ENCODE peak calls at places on chromosomes 4 and X, in seven cellular contexts. X, O, K, L, P, M and J are unnamed samples. For H3K4me1, the result is how much of the 10 kb centered on the place peaks cover.

GRCh38 chrX:23773601-23774175 is 9.3 kb upstream of the SAT1 start:
- DNase-seq in X (no peak), O (no peak), L (no peak), K (no peak), P (no peak), M (no peak), J (no peak)

GRCh38 chr4:35125995-35126712 is 1118.2 kb downstream of the ARAP2 start:
- DNase-seq in P (no peak), M (no peak), L (no peak), K (no peak), X (no peak), O (no peak), J (no peak)

GRCh38 chr4:113292371-113293042 is 243.1 kb downstream of the ANK2 start:
- DNase-seq in O (peak), K (peak), M (peak), L (peak), P (no peak), X (peak), J (no peak)

GRCh38 chr4:124070688-124071484 is 641.6 kb downstream of the ANKRD50 start:
- DNase-seq in K (no peak), P (no peak), L (no peak), X (no peak), M (no peak), O (no peak), J (no peak)

GRCh38 chr4:77681792-77682191 is 76.2 kb downstream of the CXCL13 start:
- DNase-seq in O (no peak), M (no peak), X (no peak), P (no peak), K (no peak), L (no peak), J (no peak)

GRCh38 chr4:86967061-86967460 is 32.2 kb downstream of the AFF1 start:
- DNase-seq in M (no peak), P (no peak), K (no peak), L (no peak), X (no peak), O (no peak), J (no peak)

GRCh38 chr4:124936427-124936826 is 223.9 kb upstream of the ANKRD50 start:
- DNase-seq in K (peak), P (peak), X (no peak), M (peak), L (peak), O (no peak), J (no peak)

GRCh38 chrX:74179499-74179898 is 124.5 kb upstream of the ZCCHC13 start:
- DNase-seq in M (no peak), P (no peak), L (no peak), O (no peak), K (no peak), X (no peak), J (no peak)

GRCh38 chr4:27381806-27382205 is 521.2 kb downstream of the STIM2 start:
- DNase-seq in O (no peak), L (no peak), X (no peak), K (no peak), P (no peak), M (no peak), J (no peak)

GRCh38 chr4:105088110-105088879 is 58.4 kb upstream of the TET2 start:
- DNase-seq in P (no peak), M (no peak), O (peak), X (peak), L (no peak), K (no peak), J (no peak)

GRCh38 chr4:7802093-7802726 is 137.5 kb downstream of the AFAP1 start:
- DNase-seq in O (peak), K (peak), X (peak), P (peak), M (peak), L (peak), J (no peak)

GRCh38 chrX:145405012-145405411 is 157.7 kb downstream of the SPANXN1 start:
- DNase-seq in X (peak), O (no peak), P (no peak), L (no peak), M (no peak), K (no peak), J (no peak)

GRCh38 chrX:15815779-15816452 is 25.6 kb downstream of the ZRSR2 start:
- DNase-seq in M (no peak), L (no peak), P (no peak), K (no peak), X (peak), O (peak), J (no peak)

DNA sequence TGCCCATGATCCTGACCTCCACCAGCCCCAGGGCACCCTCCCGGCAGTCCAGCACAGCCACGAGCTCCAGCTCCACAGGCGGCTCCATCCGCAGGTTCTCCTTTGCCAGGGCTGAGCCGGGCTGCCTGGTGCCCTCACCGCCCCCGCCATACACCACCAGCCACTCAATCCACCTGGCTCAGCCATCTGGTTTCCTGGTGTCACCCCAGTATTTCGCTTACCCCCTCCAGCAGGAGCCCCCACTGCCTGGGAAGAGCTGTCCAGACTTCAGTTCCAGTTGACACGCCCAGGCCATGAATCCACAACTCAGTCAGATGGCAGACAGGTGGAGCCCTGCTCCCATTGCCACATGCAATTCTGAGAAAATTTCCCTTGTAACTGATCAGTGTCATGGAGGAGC is 3.9 kb downstream of the SHISA3 start:
- DNase-seq in O (no peak), M (no peak), K (no peak), X (peak), P (no peak), L (no peak), J (no peak)
- TF ChIP-seq CTCF in O (peak), M (no peak), K (no peak), X (peak), P (no peak), L (no peak), J (peak)

DNA sequence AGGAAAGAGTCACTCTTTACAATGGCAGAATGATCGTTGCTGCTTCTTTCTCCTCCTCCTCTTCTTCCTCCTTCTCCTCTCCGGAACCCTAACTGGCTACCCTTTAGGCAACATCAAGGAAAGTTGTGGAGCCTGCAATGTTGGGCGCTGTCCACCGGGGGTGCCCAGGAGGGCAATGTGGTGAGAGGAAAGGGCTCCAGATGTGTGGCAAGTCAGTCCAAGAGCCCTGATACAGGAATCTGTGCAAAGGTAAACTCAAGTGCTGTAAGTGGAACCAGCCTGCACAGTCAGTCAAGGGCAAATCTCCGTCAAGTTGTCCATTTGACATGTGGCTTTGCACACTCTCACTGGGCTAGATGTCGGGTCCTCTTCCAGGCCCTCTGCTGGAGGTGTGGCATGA is 2.8 kb downstream of the RTL5 start:
- DNase-seq in L (no peak), X (peak), K (no peak), P (no peak), M (no peak), O (peak), J (no peak)
- H3K4me1 ChIP-seq in L (under half), X (under half), K (under half), P (under half), M (half or more), O (under half), J (under half)

GRCh38 chrX:30618160-30618765 is 35.0 kb upstream of the GK start:
- DNase-seq in L (no peak), P (no peak), K (no peak), M (no peak), O (peak), X (no peak), J (no peak)
- TF ChIP-seq CTCF in L (no peak), P (no peak), K (no peak), M (peak), O (peak), X (no peak), J (no peak)

DNA sequence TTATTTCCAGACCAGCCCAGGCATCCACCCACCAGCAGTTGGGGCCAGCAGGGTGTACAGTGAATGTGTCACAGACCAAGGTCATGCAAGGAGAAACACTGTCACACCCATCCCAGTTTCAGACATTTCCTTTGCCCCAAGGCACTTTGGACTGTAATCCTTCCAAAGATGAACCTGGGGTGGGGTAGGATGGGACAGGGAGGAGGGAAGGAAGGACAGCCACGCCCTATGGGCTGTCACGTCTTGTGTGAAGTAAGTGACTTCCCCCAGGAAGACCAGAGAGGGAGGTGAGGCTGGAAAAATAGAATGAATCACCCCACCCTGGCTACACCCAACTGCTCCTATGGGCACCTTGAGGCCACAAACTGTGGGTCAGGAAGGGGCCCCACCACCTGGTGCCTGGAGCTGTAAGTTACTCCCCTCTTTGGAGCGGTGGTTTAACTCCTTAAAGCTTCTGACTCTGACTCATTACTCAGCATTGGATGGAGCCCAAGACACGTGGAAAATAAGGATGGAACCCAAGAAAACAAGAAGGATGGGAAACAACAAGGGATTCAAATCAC is 349.9 kb upstream of the KLF3 start:
- DNase-seq in K (no peak), O (no peak), P (no peak), L (no peak), M (no peak), X (no peak), J (peak)
- H3K4me1 ChIP-seq in K (under half), O (under half), P (under half), L (under half), M (under half), X (under half), J (under half)

GRCh38 chr4:73922766-73923630 is 53.8 kb downstream of the CXCL1 start:
- DNase-seq in L (no peak), X (no peak), O (no peak), P (no peak), K (no peak), M (no peak), J (no peak)
- TF ChIP-seq CTCF in L (peak), X (peak), O (peak), P (no peak), K (no peak), M (peak), J (peak)

DNA sequence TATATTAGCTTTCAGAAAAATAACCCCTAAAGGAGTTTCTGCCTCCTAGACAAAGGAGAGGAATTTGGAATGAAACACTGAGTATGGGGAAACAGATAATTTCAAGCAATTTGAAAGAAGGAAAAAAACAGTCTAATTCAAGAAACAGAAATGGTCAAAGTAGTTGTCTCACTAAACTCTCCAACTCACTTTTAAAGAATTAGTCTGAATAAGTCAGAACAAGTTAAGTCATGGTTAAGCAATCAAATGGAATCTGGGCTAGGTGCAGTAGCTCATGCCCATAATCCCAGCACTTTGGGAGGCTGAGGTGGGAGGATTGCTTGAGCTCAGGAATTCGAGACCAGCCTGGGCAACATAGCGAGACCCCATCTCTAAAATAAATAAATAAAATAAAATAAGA is 95.7 kb upstream of the GRIA3 start:
- DNase-seq in P (no peak), O (no peak), X (no peak), K (no peak), M (no peak), L (no peak), J (no peak)
- H3K4me1 ChIP-seq in P (under half), O (under half), X (under half), K (under half), M (under half), L (under half), J (under half)

DNA sequence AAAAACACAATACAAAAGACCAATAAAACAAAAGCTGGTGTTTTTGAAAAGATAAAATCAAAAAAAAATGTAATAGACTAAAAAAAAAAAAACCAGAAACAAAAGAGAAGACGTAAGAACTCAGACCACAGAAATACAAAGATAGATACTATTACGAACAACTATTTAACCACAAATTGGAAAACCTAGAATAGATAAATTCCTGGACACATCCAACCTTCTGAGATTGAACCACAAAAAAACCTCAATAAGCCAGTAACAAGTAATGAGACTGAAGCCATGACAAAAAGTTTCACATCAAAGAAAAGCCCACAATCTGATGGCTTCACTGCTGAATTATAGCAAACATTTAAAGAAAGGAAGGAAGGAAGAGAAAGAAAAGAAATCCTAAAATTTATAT is 16.2 kb downstream of the RCHY1 start:
- DNase-seq in O (no peak), M (no peak), K (no peak), L (no peak), X (no peak), P (no peak), J (no peak)
- TF ChIP-seq CTCF in O (no peak), M (no peak), K (no peak), L (no peak), X (no peak), P (no peak), J (no peak)

GRCh38 chrX:47191331-47191730 is 2.3 kb upstream of the UBA1 start:
- DNase-seq in M (no peak), O (no peak), P (no peak), X (peak), L (peak), K (peak), J (no peak)

GRCh38 chrX:47193475-47194241 is at the start of gene UBA1:
- DNase-seq in O (peak), L (peak), M (peak), X (peak), K (peak), P (peak), J (peak)

GRCh38 chrX:47191806-47192401 is 1.7 kb upstream of the UBA1 start:
- DNase-seq in P (no peak), K (peak), M (no peak), L (no peak), X (no peak), O (no peak), J (no peak)

GRCh38 chrX:47196098-47196497 is 2.5 kb downstream of the UBA1 start:
- DNase-seq in M (no peak), P (no peak), X (no peak), L (no peak), K (no peak), O (no peak), J (no peak)

DNA sequence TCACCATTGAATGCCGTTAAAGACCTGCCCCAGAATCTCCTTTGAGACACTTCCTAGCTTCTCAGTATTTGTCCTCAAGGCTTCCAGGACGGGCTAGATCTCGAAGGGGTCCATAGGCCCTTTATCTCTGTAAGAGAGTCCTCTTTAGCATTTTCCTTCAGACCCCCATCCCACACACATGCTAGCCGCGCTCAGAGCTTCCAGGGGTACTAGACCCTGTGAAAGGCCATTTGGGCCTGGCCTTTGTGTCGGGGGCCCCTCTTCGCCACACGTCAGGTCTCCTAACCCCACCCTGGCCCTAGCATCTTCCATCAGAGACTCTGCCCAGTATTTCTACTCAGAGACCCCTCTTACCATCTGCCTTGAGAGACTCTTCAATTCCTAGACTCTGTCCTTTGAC is 759 bp downstream of the UBA1 start:
- DNase-seq in X (no peak), M (no peak), K (peak), L (no peak), P (no peak), O (no peak), J (no peak)
- H3K4me1 ChIP-seq in X (under half), M (half or more), K (under half), L (under half), P (half or more), O (under half), J (under half)

GRCh38 chrX:109872021-109872730 is 130.7 kb upstream of the TMEM164 start:
- DNase-seq in L (no peak), K (no peak), M (no peak), O (no peak), P (no peak), X (no peak), J (no peak)
- TF ChIP-seq CTCF in L (no peak), K (no peak), M (no peak), O (no peak), P (no peak), X (no peak), J (no peak)